ENCODE peak calls at places on chromosomes 6 and 20, in ten cellular contexts. One of them, this sample, is unnamed.
A peak's percentile ranks its signal among the peaks of the same experiment; 100 is the strongest.

GRCh38 chr20:53926428-53927028 is 143.9 kb downstream of the BCAS1 start:
- DNase-seq in substantia nigra: no peak
- DNase-seq in H9: no peak
- DNase-seq in CD8-positive, alpha-beta memory T cell: no peak
- DNase-seq in IMR-90: peak; percentile 97
- DNase-seq in PC-9: peak; percentile 100
- DNase-seq in SJSA1: peak; percentile 81
- DNase-seq in epithelial cell of prostate: peak; percentile 100
- DNase-seq in OCI-LY7: peak; percentile 95
- DNase-seq in neuronal stem cell: no peak
- DNase-seq in this sample: peak; percentile 100

GRCh38 chr6:37481793-37482192 is 17.9 kb downstream of the CCDC167 start:
- DNase-seq in substantia nigra: no peak
- DNase-seq in H9: no peak
- DNase-seq in CD8-positive, alpha-beta memory T cell: no peak
- DNase-seq in IMR-90: no peak
- DNase-seq in PC-9: no peak
- DNase-seq in SJSA1: no peak
- DNase-seq in epithelial cell of prostate: no peak
- DNase-seq in OCI-LY7: no peak
- DNase-seq in neuronal stem cell: no peak
- DNase-seq in this sample: no peak

GRCh38 chr6:7534192-7534591 is 7.3 kb upstream of the DSP start:
- DNase-seq in substantia nigra: no peak
- DNase-seq in H9: no peak
- DNase-seq in CD8-positive, alpha-beta memory T cell: no peak
- DNase-seq in IMR-90: no peak
- DNase-seq in PC-9: no peak
- DNase-seq in SJSA1: no peak
- DNase-seq in epithelial cell of prostate: no peak
- DNase-seq in OCI-LY7: no peak
- DNase-seq in neuronal stem cell: no peak
- DNase-seq in this sample: no peak

GRCh38 chr6:150199241-150199640 is 56.4 kb downstream of the PPP1R14C start:
- DNase-seq in substantia nigra: no peak
- DNase-seq in H9: no peak
- DNase-seq in CD8-positive, alpha-beta memory T cell: no peak
- DNase-seq in IMR-90: no peak
- DNase-seq in PC-9: no peak
- DNase-seq in SJSA1: no peak
- DNase-seq in epithelial cell of prostate: no peak
- DNase-seq in OCI-LY7: no peak
- DNase-seq in neuronal stem cell: no peak
- DNase-seq in this sample: no peak

GRCh38 chr6:112372213-112372806 is 25.2 kb downstream of the RFPL4B start:
- DNase-seq in substantia nigra: no peak
- DNase-seq in H9: no peak
- DNase-seq in CD8-positive, alpha-beta memory T cell: no peak
- DNase-seq in IMR-90: peak; percentile 46
- DNase-seq in PC-9: peak; percentile 51
- DNase-seq in SJSA1: peak; percentile 14
- DNase-seq in epithelial cell of prostate: no peak
- DNase-seq in OCI-LY7: peak; percentile 1
- DNase-seq in neuronal stem cell: no peak
- DNase-seq in this sample: peak; percentile 55

GRCh38 chr20:58714923-58715708 is 22.5 kb downstream of the NPEPL1 start:
- DNase-seq in substantia nigra: no peak
- DNase-seq in H9: no peak
- DNase-seq in CD8-positive, alpha-beta memory T cell: no peak
- DNase-seq in IMR-90: no peak
- DNase-seq in PC-9: no peak
- DNase-seq in SJSA1: no peak
- DNase-seq in epithelial cell of prostate: no peak
- DNase-seq in OCI-LY7: no peak
- DNase-seq in neuronal stem cell: no peak
- DNase-seq in this sample: no peak

GRCh38 chr20:50360218-50360672 is 149.9 kb upstream of the PTPN1 start:
- DNase-seq in substantia nigra: no peak
- DNase-seq in H9: no peak
- DNase-seq in CD8-positive, alpha-beta memory T cell: no peak
- DNase-seq in IMR-90: no peak
- DNase-seq in PC-9: peak; percentile 73
- DNase-seq in SJSA1: no peak
- DNase-seq in epithelial cell of prostate: no peak
- DNase-seq in OCI-LY7: no peak
- DNase-seq in neuronal stem cell: no peak
- DNase-seq in this sample: peak; percentile 59

GRCh38 chr6:11309947-11310665 is 77.6 kb upstream of the NEDD9 start:
- DNase-seq in substantia nigra: no peak
- DNase-seq in H9: peak; percentile 61
- DNase-seq in CD8-positive, alpha-beta memory T cell: no peak
- DNase-seq in IMR-90: peak; percentile 25
- DNase-seq in PC-9: no peak
- DNase-seq in SJSA1: no peak
- DNase-seq in epithelial cell of prostate: no peak
- DNase-seq in OCI-LY7: peak; percentile 16
- DNase-seq in neuronal stem cell: no peak
- DNase-seq in this sample: peak; percentile 16

GRCh38 chr6:22451960-22452359 is 117.4 kb upstream of the HDGFL1 start:
- DNase-seq in substantia nigra: no peak
- DNase-seq in H9: no peak
- DNase-seq in CD8-positive, alpha-beta memory T cell: no peak
- DNase-seq in IMR-90: no peak
- DNase-seq in PC-9: no peak
- DNase-seq in SJSA1: peak; percentile 51
- DNase-seq in epithelial cell of prostate: no peak
- DNase-seq in OCI-LY7: no peak
- DNase-seq in neuronal stem cell: no peak
- DNase-seq in this sample: no peak

GRCh38 chr6:133977983-133978895 is 25.2 kb downstream of the TBPL1 start:
- DNase-seq in substantia nigra: no peak
- DNase-seq in H9: no peak
- DNase-seq in CD8-positive, alpha-beta memory T cell: no peak
- DNase-seq in IMR-90: peak; percentile 86
- DNase-seq in PC-9: peak; percentile 55
- DNase-seq in SJSA1: no peak
- DNase-seq in epithelial cell of prostate: peak; percentile 33
- DNase-seq in OCI-LY7: no peak
- DNase-seq in neuronal stem cell: no peak
- DNase-seq in this sample: peak; percentile 36

GRCh38 chr20:62595491-62595890 is 46.8 kb upstream of the SLCO4A1 start:
- DNase-seq in substantia nigra: no peak
- DNase-seq in H9: no peak
- DNase-seq in CD8-positive, alpha-beta memory T cell: no peak
- DNase-seq in IMR-90: peak; percentile 55
- DNase-seq in PC-9: peak; percentile 70
- DNase-seq in SJSA1: no peak
- DNase-seq in epithelial cell of prostate: no peak
- DNase-seq in OCI-LY7: no peak
- DNase-seq in neuronal stem cell: no peak
- DNase-seq in this sample: peak; percentile 70

GRCh38 chr20:57564951-57565642 is 4.2 kb downstream of the PCK1 start:
- DNase-seq in substantia nigra: no peak
- DNase-seq in H9: no peak
- DNase-seq in CD8-positive, alpha-beta memory T cell: no peak
- DNase-seq in IMR-90: no peak
- DNase-seq in PC-9: no peak
- DNase-seq in SJSA1: no peak
- DNase-seq in epithelial cell of prostate: no peak
- DNase-seq in OCI-LY7: no peak
- DNase-seq in neuronal stem cell: no peak
- DNase-seq in this sample: no peak

GRCh38 chr6:168734523-168734922 is 293.5 kb downstream of the SMOC2 start:
- DNase-seq in substantia nigra: no peak
- DNase-seq in H9: no peak
- DNase-seq in CD8-positive, alpha-beta memory T cell: no peak
- DNase-seq in IMR-90: no peak
- DNase-seq in PC-9: no peak
- DNase-seq in SJSA1: no peak
- DNase-seq in epithelial cell of prostate: no peak
- DNase-seq in OCI-LY7: no peak
- DNase-seq in neuronal stem cell: no peak
- DNase-seq in this sample: no peak

GRCh38 chr6:90934081-90934480 is 347.2 kb upstream of the MAP3K7 start:
- DNase-seq in substantia nigra: no peak
- DNase-seq in H9: no peak
- DNase-seq in CD8-positive, alpha-beta memory T cell: no peak
- DNase-seq in IMR-90: no peak
- DNase-seq in PC-9: no peak
- DNase-seq in SJSA1: no peak
- DNase-seq in epithelial cell of prostate: no peak
- DNase-seq in OCI-LY7: no peak
- DNase-seq in neuronal stem cell: no peak
- DNase-seq in this sample: no peak

GRCh38 chr20:47764154-47764734 is 21.0 kb downstream of the SULF2 start:
- DNase-seq in substantia nigra: no peak
- DNase-seq in H9: no peak
- DNase-seq in CD8-positive, alpha-beta memory T cell: no peak
- DNase-seq in IMR-90: no peak
- DNase-seq in PC-9: no peak
- DNase-seq in SJSA1: no peak
- DNase-seq in epithelial cell of prostate: no peak
- DNase-seq in OCI-LY7: peak; percentile 16
- DNase-seq in neuronal stem cell: no peak
- DNase-seq in this sample: peak; percentile 33

GRCh38 chr6:52102330-52102932 is 15.0 kb upstream of the PKHD1 start:
- DNase-seq in substantia nigra: no peak
- DNase-seq in H9: no peak
- DNase-seq in CD8-positive, alpha-beta memory T cell: no peak
- DNase-seq in IMR-90: no peak
- DNase-seq in PC-9: no peak
- DNase-seq in SJSA1: no peak
- DNase-seq in epithelial cell of prostate: no peak
- DNase-seq in OCI-LY7: no peak
- DNase-seq in neuronal stem cell: no peak
- DNase-seq in this sample: no peak

GRCh38 chr6:150325093-150325772 is 43.6 kb upstream of the IYD start:
- DNase-seq in substantia nigra: no peak
- DNase-seq in H9: no peak
- DNase-seq in CD8-positive, alpha-beta memory T cell: no peak
- DNase-seq in IMR-90: no peak
- DNase-seq in PC-9: peak; percentile 56
- DNase-seq in SJSA1: no peak
- DNase-seq in epithelial cell of prostate: no peak
- DNase-seq in OCI-LY7: no peak
- DNase-seq in neuronal stem cell: no peak
- DNase-seq in this sample: peak; percentile 45

DNA sequence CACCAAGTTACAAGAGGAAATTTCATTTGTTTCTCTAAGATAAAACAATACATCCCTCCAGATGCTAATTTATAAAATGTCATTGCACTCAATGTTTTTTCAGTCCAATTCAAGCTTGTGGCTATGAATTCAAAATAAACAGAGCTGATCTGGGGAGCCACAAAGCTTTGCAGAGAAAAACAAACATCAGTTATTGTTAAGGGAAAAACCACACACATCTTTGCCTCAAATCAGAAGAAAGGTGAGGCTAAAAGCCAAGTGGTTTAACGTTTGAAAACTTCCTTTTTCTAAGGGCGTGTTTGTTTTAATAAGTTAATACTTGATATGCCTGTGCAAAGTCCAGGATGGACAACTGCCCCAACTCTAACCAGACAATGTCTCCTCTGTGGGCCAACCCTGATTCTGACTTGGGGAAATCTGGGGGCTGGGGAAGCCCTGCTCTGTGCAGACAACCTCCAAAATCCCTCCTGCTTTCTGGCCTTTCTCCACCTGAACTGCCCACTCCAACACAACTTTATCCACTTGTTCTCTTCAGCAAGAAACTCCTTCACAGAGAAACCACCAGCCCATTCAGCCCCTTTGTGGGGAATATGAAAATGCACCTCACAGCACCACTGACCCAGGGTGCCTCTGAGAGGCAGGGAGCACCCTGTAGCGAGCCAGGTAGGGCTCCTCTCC is 44.6 kb upstream of the NT5E start:
- DNase-seq in substantia nigra: no peak
- DNase-seq in H9: no peak
- DNase-seq in CD8-positive, alpha-beta memory T cell: no peak
- DNase-seq in IMR-90: peak; percentile 55
- DNase-seq in PC-9: no peak
- DNase-seq in SJSA1: peak; percentile 91
- DNase-seq in epithelial cell of prostate: no peak
- DNase-seq in OCI-LY7: no peak
- DNase-seq in neuronal stem cell: no peak
- DNase-seq in this sample: peak; percentile 56
- H3K27ac ChIP-seq in substantia nigra: no peak overlapping the region
- H3K27ac ChIP-seq in H9: no peak overlapping the region
- H3K27ac ChIP-seq in CD8-positive, alpha-beta memory T cell: no peak overlapping the region
- H3K27ac ChIP-seq in IMR-90: peak overlapping the region; percentile 79
- H3K27ac ChIP-seq in PC-9: peak overlapping the region; percentile 75
- H3K27ac ChIP-seq in SJSA1: peak overlapping the region; percentile 100
- H3K27ac ChIP-seq in epithelial cell of prostate: peak overlapping the region; percentile 100
- H3K27ac ChIP-seq in OCI-LY7: no peak overlapping the region
- H3K27ac ChIP-seq in neuronal stem cell: no peak overlapping the region
- H3K27ac ChIP-seq in this sample: peak overlapping the region; percentile 95

GRCh38 chr6:164401871-164402270 is 907.5 kb downstream of the C6orf118 start:
- DNase-seq in substantia nigra: no peak
- DNase-seq in H9: no peak
- DNase-seq in CD8-positive, alpha-beta memory T cell: no peak
- DNase-seq in IMR-90: no peak
- DNase-seq in PC-9: no peak
- DNase-seq in SJSA1: no peak
- DNase-seq in epithelial cell of prostate: no peak
- DNase-seq in OCI-LY7: no peak
- DNase-seq in neuronal stem cell: no peak
- DNase-seq in this sample: no peak
- H3K27ac ChIP-seq in substantia nigra: peak overlapping the region; percentile 20
- H3K27ac ChIP-seq in H9: no peak overlapping the region
- H3K27ac ChIP-seq in CD8-positive, alpha-beta memory T cell: no peak overlapping the region
- H3K27ac ChIP-seq in IMR-90: no peak overlapping the region
- H3K27ac ChIP-seq in PC-9: no peak overlapping the region
- H3K27ac ChIP-seq in SJSA1: no peak overlapping the region
- H3K27ac ChIP-seq in epithelial cell of prostate: no peak overlapping the region
- H3K27ac ChIP-seq in OCI-LY7: no peak overlapping the region
- H3K27ac ChIP-seq in neuronal stem cell: no peak overlapping the region
- H3K27ac ChIP-seq in this sample: no peak overlapping the region

DNA sequence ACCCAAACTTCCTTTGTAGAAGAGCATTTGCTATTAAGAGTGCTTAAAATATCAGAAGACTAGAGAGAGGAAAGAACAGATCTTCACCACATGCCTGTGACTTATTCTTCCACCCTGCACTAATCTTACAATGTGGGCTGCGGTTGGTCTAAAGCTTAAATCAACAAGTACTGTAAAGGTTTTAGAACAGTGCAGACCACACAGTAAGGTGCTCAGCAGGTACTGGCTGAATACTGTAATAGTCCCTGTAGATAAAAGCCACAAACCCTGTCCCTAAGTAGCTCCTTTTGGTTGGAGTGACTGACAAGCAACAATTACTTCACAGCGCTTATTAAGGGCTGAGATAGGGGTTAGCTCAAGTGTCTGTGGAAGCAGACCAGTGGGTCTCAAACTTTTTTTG is 972 bp upstream of the PHF3 start:
- DNase-seq in substantia nigra: no peak
- DNase-seq in H9: no peak
- DNase-seq in CD8-positive, alpha-beta memory T cell: no peak
- DNase-seq in IMR-90: no peak
- DNase-seq in PC-9: no peak
- DNase-seq in SJSA1: peak; percentile 15
- DNase-seq in epithelial cell of prostate: no peak
- DNase-seq in OCI-LY7: peak; percentile 10
- DNase-seq in neuronal stem cell: no peak
- DNase-seq in this sample: no peak
- H3K27ac ChIP-seq in substantia nigra: peak overlapping the region; percentile 95
- H3K27ac ChIP-seq in H9: no peak overlapping the region
- H3K27ac ChIP-seq in CD8-positive, alpha-beta memory T cell: no peak overlapping the region
- H3K27ac ChIP-seq in IMR-90: no peak overlapping the region
- H3K27ac ChIP-seq in PC-9: no peak overlapping the region
- H3K27ac ChIP-seq in SJSA1: no peak overlapping the region
- H3K27ac ChIP-seq in epithelial cell of prostate: no peak overlapping the region
- H3K27ac ChIP-seq in OCI-LY7: peak overlapping the region; percentile 77
- H3K27ac ChIP-seq in neuronal stem cell: no peak overlapping the region
- H3K27ac ChIP-seq in this sample: no peak overlapping the region

GRCh38 chr6:56790424-56790823 is 147.7 kb upstream of the DST start:
- DNase-seq in substantia nigra: no peak
- DNase-seq in H9: no peak
- DNase-seq in CD8-positive, alpha-beta memory T cell: no peak
- DNase-seq in IMR-90: no peak
- DNase-seq in PC-9: no peak
- DNase-seq in SJSA1: no peak
- DNase-seq in epithelial cell of prostate: no peak
- DNase-seq in OCI-LY7: no peak
- DNase-seq in neuronal stem cell: no peak
- DNase-seq in this sample: no peak
- H3K27ac ChIP-seq in substantia nigra: no peak overlapping the region
- H3K27ac ChIP-seq in H9: no peak overlapping the region
- H3K27ac ChIP-seq in CD8-positive, alpha-beta memory T cell: no peak overlapping the region
- H3K27ac ChIP-seq in IMR-90: no peak overlapping the region
- H3K27ac ChIP-seq in PC-9: no peak overlapping the region
- H3K27ac ChIP-seq in SJSA1: no peak overlapping the region
- H3K27ac ChIP-seq in epithelial cell of prostate: peak overlapping the region; percentile 57
- H3K27ac ChIP-seq in OCI-LY7: no peak overlapping the region
- H3K27ac ChIP-seq in neuronal stem cell: no peak overlapping the region
- H3K27ac ChIP-seq in this sample: peak overlapping the region; percentile 55

This sample was measured in PC-3.